ENCODE peak calls at places on chromosomes 5 and 9, in nine cellular contexts. One of them, this sample, is unnamed.

GRCh38 chr5:153530357-153531143 is 40.1 kb downstream of the GRIA1 start:
- DNase-seq in heart right ventricle: no peak
- DNase-seq in OCI-LY7: no peak
- DNase-seq in A549: no peak
- DNase-seq in astrocyte: no peak
- DNase-seq in H9: no peak
- DNase-seq in lower lobe of right lung: no peak
- DNase-seq in uterus: no peak
- DNase-seq in fibroblast of mammary gland: no peak
- DNase-seq in this sample: no peak

GRCh38 chr9:35114921-35115341 is 731 bp downstream of the ATOSB start:
- DNase-seq in astrocyte: peak; percentile 10
- DNase-seq in fibroblast of mammary gland: peak; percentile 55
- DNase-seq in heart right ventricle: peak; percentile 78
- DNase-seq in lower lobe of right lung: peak; percentile 86
- DNase-seq in uterus: peak; percentile 41
- DNase-seq in A549: peak; percentile 38
- DNase-seq in H9: peak; percentile 52
- DNase-seq in OCI-LY7: peak; percentile 68
- DNase-seq in this sample: no peak

GRCh38 chr5:125262782-125263181 is 516.3 kb upstream of the ZNF608 start:
- DNase-seq in OCI-LY7: no peak
- DNase-seq in lower lobe of right lung: no peak
- DNase-seq in heart right ventricle: no peak
- DNase-seq in astrocyte: no peak
- DNase-seq in H9: no peak
- DNase-seq in A549: no peak
- DNase-seq in uterus: no peak
- DNase-seq in fibroblast of mammary gland: no peak
- DNase-seq in this sample: no peak

GRCh38 chr9:77163889-77164288 is 13.4 kb upstream of the VPS13A start:
- DNase-seq in OCI-LY7: no peak
- DNase-seq in uterus: no peak
- DNase-seq in astrocyte: peak; percentile 20
- DNase-seq in heart right ventricle: no peak
- DNase-seq in lower lobe of right lung: no peak
- DNase-seq in H9: no peak
- DNase-seq in A549: no peak
- DNase-seq in fibroblast of mammary gland: peak; percentile 81
- DNase-seq in this sample: no peak

GRCh38 chr5:176743136-176743827 is 67.1 kb upstream of the UNC5A start:
- DNase-seq in astrocyte: no peak
- DNase-seq in heart right ventricle: no peak
- DNase-seq in H9: peak; percentile 55
- DNase-seq in uterus: no peak
- DNase-seq in fibroblast of mammary gland: no peak
- DNase-seq in A549: no peak
- DNase-seq in OCI-LY7: no peak
- DNase-seq in lower lobe of right lung: no peak
- DNase-seq in this sample: peak; percentile 77

GRCh38 chr5:122022966-122023365 is 55.1 kb downstream of the LOX start:
- DNase-seq in H9: no peak
- DNase-seq in heart right ventricle: no peak
- DNase-seq in A549: no peak
- DNase-seq in uterus: no peak
- DNase-seq in OCI-LY7: peak; percentile 14
- DNase-seq in lower lobe of right lung: no peak
- DNase-seq in fibroblast of mammary gland: no peak
- DNase-seq in astrocyte: no peak
- DNase-seq in this sample: no peak

GRCh38 chr5:180558232-180558631 is 33.1 kb downstream of the SCGB3A1 start:
- DNase-seq in H9: no peak
- DNase-seq in astrocyte: no peak
- DNase-seq in OCI-LY7: no peak
- DNase-seq in uterus: no peak
- DNase-seq in fibroblast of mammary gland: no peak
- DNase-seq in heart right ventricle: no peak
- DNase-seq in A549: no peak
- DNase-seq in lower lobe of right lung: no peak
- DNase-seq in this sample: no peak

GRCh38 chr9:134187110-134187531 is 22.8 kb upstream of the RNU6ATAC start:
- DNase-seq in uterus: no peak
- DNase-seq in OCI-LY7: no peak
- DNase-seq in astrocyte: no peak
- DNase-seq in H9: no peak
- DNase-seq in A549: peak; percentile 47
- DNase-seq in lower lobe of right lung: peak; percentile 61
- DNase-seq in heart right ventricle: no peak
- DNase-seq in fibroblast of mammary gland: no peak
- DNase-seq in this sample: peak; percentile 59

GRCh38 chr5:79689541-79690466 is at the start of gene CMYA5:
- DNase-seq in OCI-LY7: no peak
- DNase-seq in uterus: peak; percentile 67
- DNase-seq in heart right ventricle: peak; percentile 63
- DNase-seq in astrocyte: no peak
- DNase-seq in fibroblast of mammary gland: peak; percentile 53
- DNase-seq in lower lobe of right lung: peak; percentile 55
- DNase-seq in A549: no peak
- DNase-seq in H9: peak; percentile 62
- DNase-seq in this sample: no peak

GRCh38 chr5:103674321-103674720 is 111.7 kb upstream of the NUDT12 start:
- DNase-seq in A549: no peak
- DNase-seq in astrocyte: no peak
- DNase-seq in lower lobe of right lung: no peak
- DNase-seq in fibroblast of mammary gland: no peak
- DNase-seq in H9: no peak
- DNase-seq in OCI-LY7: no peak
- DNase-seq in heart right ventricle: no peak
- DNase-seq in uterus: no peak
- DNase-seq in this sample: no peak

GRCh38 chr9:124340219-124341069 is 74.8 kb downstream of the PSMB7 start:
- DNase-seq in uterus: no peak
- DNase-seq in lower lobe of right lung: peak; percentile 25
- DNase-seq in OCI-LY7: no peak
- DNase-seq in astrocyte: no peak
- DNase-seq in A549: no peak
- DNase-seq in heart right ventricle: no peak
- DNase-seq in H9: no peak
- DNase-seq in fibroblast of mammary gland: no peak
- DNase-seq in this sample: no peak

GRCh38 chr5:36417668-36418067 is 116.0 kb upstream of the RANBP3L start:
- DNase-seq in OCI-LY7: no peak
- DNase-seq in H9: peak; percentile 80
- DNase-seq in fibroblast of mammary gland: no peak
- DNase-seq in heart right ventricle: no peak
- DNase-seq in uterus: no peak
- DNase-seq in astrocyte: no peak
- DNase-seq in lower lobe of right lung: no peak
- DNase-seq in A549: no peak
- DNase-seq in this sample: no peak

GRCh38 chr9:19049872-19050636 is 827 bp downstream of the RRAGA start:
- DNase-seq in H9: no peak
- DNase-seq in fibroblast of mammary gland: peak; percentile 40
- DNase-seq in A549: no peak
- DNase-seq in heart right ventricle: no peak
- DNase-seq in astrocyte: peak; percentile 58
- DNase-seq in OCI-LY7: peak; percentile 17
- DNase-seq in lower lobe of right lung: no peak
- DNase-seq in uterus: no peak
- DNase-seq in this sample: no peak

GRCh38 chr9:130472184-130472705 is 27.5 kb downstream of the ASS1 start:
- DNase-seq in fibroblast of mammary gland: no peak
- DNase-seq in H9: no peak
- DNase-seq in astrocyte: no peak
- DNase-seq in uterus: no peak
- DNase-seq in A549: no peak
- DNase-seq in lower lobe of right lung: no peak
- DNase-seq in OCI-LY7: no peak
- DNase-seq in heart right ventricle: no peak
- DNase-seq in this sample: no peak
- TF ChIP-seq CTCF in fibroblast of mammary gland: no peak
- TF ChIP-seq CTCF in H9: no peak
- TF ChIP-seq CTCF in astrocyte: no peak
- TF ChIP-seq CTCF in uterus: no peak
- TF ChIP-seq CTCF in A549: no peak
- TF ChIP-seq CTCF in lower lobe of right lung: no peak
- TF ChIP-seq CTCF in OCI-LY7: no peak
- TF ChIP-seq CTCF in heart right ventricle: no peak
- TF ChIP-seq CTCF in this sample: no peak

GRCh38 chr5:135186662-135187522 is 152.9 kb upstream of the PITX1 start:
- DNase-seq in A549: peak; percentile 25
- DNase-seq in astrocyte: no peak
- DNase-seq in lower lobe of right lung: no peak
- DNase-seq in fibroblast of mammary gland: no peak
- DNase-seq in H9: no peak
- DNase-seq in uterus: no peak
- DNase-seq in heart right ventricle: no peak
- DNase-seq in OCI-LY7: no peak
- DNase-seq in this sample: no peak
- TF ChIP-seq CTCF in A549: no peak
- TF ChIP-seq CTCF in astrocyte: no peak
- TF ChIP-seq CTCF in lower lobe of right lung: no peak
- TF ChIP-seq CTCF in fibroblast of mammary gland: no peak
- TF ChIP-seq CTCF in H9: no peak
- TF ChIP-seq CTCF in uterus: no peak
- TF ChIP-seq CTCF in heart right ventricle: no peak
- TF ChIP-seq CTCF in OCI-LY7: no peak
- TF ChIP-seq CTCF in this sample: no peak

GRCh38 chr9:128150594-128151342 is 1.5 kb downstream of the LCN2 start:
- DNase-seq in H9: peak; percentile 87
- DNase-seq in astrocyte: no peak
- DNase-seq in A549: peak; percentile 42
- DNase-seq in fibroblast of mammary gland: no peak
- DNase-seq in heart right ventricle: no peak
- DNase-seq in uterus: no peak
- DNase-seq in OCI-LY7: peak; percentile 50
- DNase-seq in lower lobe of right lung: peak; percentile 55
- DNase-seq in this sample: peak; percentile 90
- TF ChIP-seq CTCF in H9: peak; percentile 80
- TF ChIP-seq CTCF in astrocyte: no peak
- TF ChIP-seq CTCF in A549: peak; percentile 9
- TF ChIP-seq CTCF in fibroblast of mammary gland: peak; percentile 16
- TF ChIP-seq CTCF in heart right ventricle: peak; percentile 49
- TF ChIP-seq CTCF in uterus: no peak
- TF ChIP-seq CTCF in OCI-LY7: peak; percentile 71
- TF ChIP-seq CTCF in lower lobe of right lung: no peak
- TF ChIP-seq CTCF in this sample: peak; percentile 28

DNA sequence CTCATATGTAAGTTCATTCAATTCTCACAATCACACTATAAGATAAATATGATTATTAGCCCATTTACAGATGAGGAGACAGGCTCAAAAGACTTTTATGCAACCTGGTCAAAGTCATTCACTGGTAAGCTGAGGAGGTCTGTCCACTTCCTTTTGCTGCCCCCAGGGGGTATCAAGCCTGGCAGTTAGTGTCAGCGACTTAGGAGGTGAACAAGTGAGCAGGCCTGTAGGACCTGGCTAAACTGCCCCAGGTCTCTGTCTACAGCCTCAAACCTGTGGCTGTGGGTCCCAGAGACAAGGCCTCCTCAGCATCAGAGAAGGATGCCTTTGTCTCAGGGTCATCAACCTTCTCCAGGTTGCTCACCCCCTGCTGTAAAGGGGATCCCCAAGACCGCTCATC is 10.4 kb downstream of the TGFBI start:
- DNase-seq in OCI-LY7: no peak
- DNase-seq in H9: no peak
- DNase-seq in fibroblast of mammary gland: no peak
- DNase-seq in lower lobe of right lung: no peak
- DNase-seq in heart right ventricle: no peak
- DNase-seq in uterus: no peak
- DNase-seq in A549: no peak
- DNase-seq in astrocyte: no peak
- DNase-seq in this sample: no peak
- TF ChIP-seq CTCF in OCI-LY7: no peak
- TF ChIP-seq CTCF in H9: no peak
- TF ChIP-seq CTCF in fibroblast of mammary gland: peak; percentile 7
- TF ChIP-seq CTCF in lower lobe of right lung: no peak
- TF ChIP-seq CTCF in heart right ventricle: no peak
- TF ChIP-seq CTCF in uterus: no peak
- TF ChIP-seq CTCF in A549: no peak
- TF ChIP-seq CTCF in astrocyte: no peak
- TF ChIP-seq CTCF in this sample: no peak

DNA sequence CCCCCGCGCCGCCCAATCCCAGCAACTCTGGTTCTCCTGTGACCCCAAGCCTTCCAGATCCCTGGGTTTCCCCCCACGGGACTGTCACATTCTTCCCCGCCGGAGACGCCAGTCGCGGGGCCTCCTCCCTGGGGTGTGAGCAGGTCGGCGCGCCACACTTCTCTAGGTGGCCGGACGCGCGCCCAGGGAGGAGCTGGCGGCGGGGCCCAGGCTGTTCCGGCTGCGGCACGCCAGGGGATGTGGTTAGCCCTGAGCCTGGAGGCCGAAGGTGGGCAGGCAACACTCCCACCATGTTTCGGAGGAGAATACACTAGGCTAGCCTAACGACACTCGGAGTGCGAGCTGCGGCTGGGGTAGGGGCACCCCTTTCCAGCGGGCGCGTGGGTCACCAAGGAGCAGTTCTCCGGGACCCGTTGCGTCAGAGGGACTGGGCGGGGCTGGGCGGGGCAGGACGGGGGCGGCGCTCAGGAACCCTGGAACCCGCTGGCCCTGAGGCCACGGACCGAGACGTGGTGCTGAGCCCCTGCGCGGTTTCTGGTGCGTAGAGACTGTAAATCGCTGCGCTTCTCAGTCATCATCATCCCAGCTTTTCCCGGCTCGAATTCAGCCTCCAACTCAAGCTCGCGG is at the start of gene SLC27A6:
- DNase-seq in uterus: peak; percentile 14
- DNase-seq in heart right ventricle: peak; percentile 30
- DNase-seq in A549: peak; percentile 11
- DNase-seq in lower lobe of right lung: no peak
- DNase-seq in H9: peak; percentile 69
- DNase-seq in fibroblast of mammary gland: peak; percentile 10
- DNase-seq in astrocyte: no peak
- DNase-seq in OCI-LY7: no peak
- DNase-seq in this sample: no peak
- TF ChIP-seq CTCF in uterus: no peak
- TF ChIP-seq CTCF in heart right ventricle: no peak
- TF ChIP-seq CTCF in A549: no peak
- TF ChIP-seq CTCF in lower lobe of right lung: no peak
- TF ChIP-seq CTCF in H9: no peak
- TF ChIP-seq CTCF in fibroblast of mammary gland: no peak
- TF ChIP-seq CTCF in astrocyte: no peak
- TF ChIP-seq CTCF in OCI-LY7: no peak
- TF ChIP-seq CTCF in this sample: no peak

GRCh38 chr5:169142264-169142970 is 158.5 kb downstream of the SLIT3 start:
- DNase-seq in H9: no peak
- DNase-seq in heart right ventricle: peak; percentile 53
- DNase-seq in fibroblast of mammary gland: no peak
- DNase-seq in lower lobe of right lung: no peak
- DNase-seq in OCI-LY7: no peak
- DNase-seq in A549: no peak
- DNase-seq in uterus: peak; percentile 89
- DNase-seq in astrocyte: peak; percentile 69
- DNase-seq in this sample: no peak
- TF ChIP-seq CTCF in H9: no peak
- TF ChIP-seq CTCF in heart right ventricle: no peak
- TF ChIP-seq CTCF in fibroblast of mammary gland: no peak
- TF ChIP-seq CTCF in lower lobe of right lung: no peak
- TF ChIP-seq CTCF in OCI-LY7: no peak
- TF ChIP-seq CTCF in A549: no peak
- TF ChIP-seq CTCF in uterus: no peak
- TF ChIP-seq CTCF in astrocyte: no peak
- TF ChIP-seq CTCF in this sample: no peak

This sample was measured in chondrocyte.